ENCODE peak calls at places on chromosomes 2 and 18, in five cellular contexts. M, H, N, V and W are unnamed samples.

GRCh38 chr2:172096661-172097547 is 5.8 kb downstream of the DLX2 start:
- DNase-seq in N (no peak), H (no peak), M (no peak), V (peak), W (no peak)

GRCh38 chr18:75257596-75257995 is 47.0 kb downstream of the TSHZ1 start:
- DNase-seq in H (no peak), V (no peak), M (no peak), N (no peak), W (no peak)

GRCh38 chr2:201320701-201321100 is 36.4 kb downstream of the FLACC1 start:
- DNase-seq in M (no peak), N (no peak), H (no peak), V (no peak), W (no peak)

GRCh38 chr2:83282067-83282795 is 1176.8 kb downstream of the SUCLG1 start:
- DNase-seq in H (no peak), N (no peak), M (no peak), V (no peak), W (no peak)

GRCh38 chr2:121746071-121746578 is 9.3 kb upstream of the TSN start:
- DNase-seq in N (no peak), V (no peak), M (no peak), H (no peak), W (no peak)

GRCh38 chr2:196275646-196276352 is 104.4 kb upstream of the STK17B start:
- DNase-seq in M (no peak), V (peak), N (no peak), H (no peak), W (no peak)

GRCh38 chr2:216216951-216217903 is 108.1 kb downstream of the XRCC5 start:
- DNase-seq in N (no peak), H (no peak), M (no peak), V (peak), W (no peak)

GRCh38 chr2:102251042-102251848 is 60.1 kb upstream of the IL1RL1 start:
- DNase-seq in H (peak), V (no peak), N (peak), M (no peak), W (peak)

GRCh38 chr2:6589171-6589570 is 276.5 kb downstream of the CMPK2 start:
- DNase-seq in V (no peak), H (no peak), M (no peak), N (no peak), W (no peak)

GRCh38 chr2:108591163-108591562 is 56.9 kb downstream of the LIMS1 start:
- DNase-seq in V (no peak), H (no peak), M (no peak), N (no peak), W (no peak)

GRCh38 chr18:54163458-54163857 is 61.0 kb downstream of the MBD2 start:
- DNase-seq in V (peak), H (no peak), N (no peak), M (no peak), W (no peak)

GRCh38 chr2:225113356-225114015 is 71.2 kb upstream of the DOCK10 start:
- DNase-seq in V (no peak), M (no peak), N (no peak), H (no peak), W (no peak)

GRCh38 chr18:58870130-58870529 is 5.5 kb downstream of the ZNF532 start:
- DNase-seq in N (no peak), H (no peak), V (peak), M (no peak), W (no peak)

GRCh38 chr18:51151568-51152511 is 45.6 kb downstream of the MEX3C start:
- DNase-seq in V (no peak), M (no peak), H (peak), N (peak), W (peak)

GRCh38 chr2:41187683-41188082 is 735.8 kb upstream of the SLC8A1 start:
- DNase-seq in H (no peak), V (no peak), M (no peak), N (no peak), W (no peak)

GRCh38 chr2:86213056-86213455 is 13.8 kb downstream of the MRPL35 start:
- DNase-seq in H (no peak), M (no peak), N (no peak), V (no peak), W (no peak)

GRCh38 chr2:106193491-106193976 is 567 bp downstream of the UXS1 start:
- DNase-seq in V (no peak), N (peak), H (no peak), M (peak), W (peak)

GRCh38 chr2:73279852-73280251 is 4.4 kb downstream of the FBXO41 start:
- DNase-seq in V (peak), H (no peak), N (no peak), M (no peak), W (no peak)

GRCh38 chr2:57890993-57891688 is 155.5 kb upstream of the VRK2 start:
- DNase-seq in N (no peak), M (no peak), V (peak), H (no peak), W (no peak)